ENCODE peak calls at places on chromosomes 3 and 15, in six cellular contexts. Y, X, O, C, A and G are unnamed samples.

GRCh38 chr15:35912196-35912595 is 366.2 kb upstream of the DPH6 start:
- DNase-seq in X (peak; percentile 45), C (no peak), Y (no peak), A (no peak), O (no peak), G (no peak)

GRCh38 chr15:52329980-52330379 is 34.4 kb upstream of the MYO5C start:
- DNase-seq in Y (no peak), X (peak; percentile 24), O (no peak), A (no peak), C (no peak), G (no peak)

GRCh38 chr3:46942481-46943236 is 33.9 kb downstream of the CCDC12 start:
- DNase-seq in C (no peak), A (no peak), Y (no peak), X (no peak), O (peak; percentile 54), G (no peak)

GRCh38 chr15:27490867-27491595 is 520.0 kb downstream of the GABRG3 start:
- DNase-seq in Y (no peak), C (no peak), A (no peak), O (no peak), X (no peak), G (no peak)

GRCh38 chr3:190566043-190566933 is 52.4 kb downstream of the IL1RAP start:
- DNase-seq in A (peak; percentile 38), Y (peak; percentile 86), C (peak; percentile 64), X (peak; percentile 100), O (peak; percentile 86), G (peak; percentile 73)

GRCh38 chr15:88604972-88605506 is 16.1 kb upstream of the AEN start:
- DNase-seq in X (no peak), Y (no peak), O (no peak), C (no peak), A (no peak), G (no peak)

GRCh38 chr3:14803101-14803980 is 15.4 kb upstream of the FGD5 start:
- DNase-seq in O (peak; percentile 71), X (peak; percentile 60), Y (peak; percentile 46), C (no peak), A (peak; percentile 29), G (peak; percentile 28)

GRCh38 chr3:105559856-105560255 is 193.1 kb downstream of the ALCAM start:
- DNase-seq in X (no peak), C (no peak), Y (no peak), O (no peak), A (no peak), G (no peak)

GRCh38 chr15:64000183-64000710 is 46.0 kb downstream of the DAPK2 start:
- DNase-seq in O (no peak), A (no peak), X (no peak), C (no peak), Y (no peak), G (no peak)

GRCh38 chr15:78461171-78461881 is 23.3 kb downstream of the IREB2 start:
- DNase-seq in C (no peak), O (no peak), Y (no peak), X (peak; percentile 17), A (no peak), G (no peak)

GRCh38 chr15:48435356-48435755 is 104.1 kb downstream of the DUT start:
- DNase-seq in O (no peak), C (no peak), Y (no peak), A (no peak), X (no peak), G (no peak)

GRCh38 chr3:8872291-8872690 is 91.0 kb downstream of the RAD18 start:
- DNase-seq in Y (no peak), A (no peak), X (no peak), O (no peak), C (no peak), G (no peak)

GRCh38 chr3:66620185-66620803 is 119.5 kb upstream of the LRIG1 start:
- DNase-seq in A (no peak), C (no peak), O (no peak), X (no peak), Y (no peak), G (no peak)

GRCh38 chr15:67843571-67844387 is 3.9 kb upstream of the RNU6-1 start:
- DNase-seq in A (peak; percentile 85), X (peak; percentile 88), C (no peak), O (no peak), Y (no peak), G (no peak)

DNA sequence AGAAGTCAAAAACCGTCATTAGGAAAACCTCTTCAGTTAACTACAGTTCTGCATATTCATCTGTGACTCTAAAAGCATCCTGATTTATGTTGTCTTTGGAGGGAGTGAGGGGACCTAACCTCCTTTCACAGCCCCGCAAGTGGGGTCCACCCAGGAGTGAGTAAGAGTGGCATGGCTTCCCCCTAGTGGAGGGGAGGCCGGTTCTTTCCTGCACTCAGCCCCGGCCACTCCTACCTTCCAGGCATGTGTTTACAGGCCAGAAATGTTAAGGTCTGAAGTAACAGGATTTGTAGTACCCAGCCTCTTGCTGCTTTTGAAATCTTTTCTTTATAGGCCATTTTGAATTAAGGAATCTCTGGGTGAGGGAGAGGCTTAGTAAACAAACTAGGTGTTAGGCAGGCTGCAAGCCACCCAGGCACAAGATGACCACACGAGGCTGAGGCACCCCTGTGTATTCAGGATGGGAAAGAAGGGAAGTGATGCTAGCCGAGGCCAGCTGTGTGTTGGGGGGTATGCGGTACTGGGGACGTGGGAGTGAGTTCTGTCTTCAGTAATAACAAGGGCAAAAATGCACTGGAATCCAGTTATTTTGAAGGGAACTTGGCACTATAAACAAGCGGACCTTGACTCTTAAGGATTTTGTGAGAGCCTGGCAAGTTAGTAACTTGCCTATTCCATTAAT is 50.5 kb downstream of the CTDSPL start:
- DNase-seq in X (no peak), Y (peak; percentile 67), O (no peak), C (no peak), A (peak; percentile 61), G (no peak)
- TF ChIP-seq CTCF in X (peak; percentile 6), Y (peak; percentile 21), O (peak; percentile 14), C (peak; percentile 18), A (no peak), G (peak; percentile 31)

GRCh38 chr3:134694946-134695543 is 44.2 kb upstream of the KY start:
- DNase-seq in O (no peak), C (no peak), A (no peak), X (no peak), Y (no peak), G (no peak)

GRCh38 chr3:134694445-134694844 is 43.6 kb upstream of the KY start:
- DNase-seq in C (no peak), A (no peak), Y (no peak), X (no peak), O (no peak), G (no peak)

GRCh38 chr3:134693226-134693625 is 42.4 kb upstream of the KY start:
- DNase-seq in A (no peak), X (no peak), O (no peak), Y (no peak), C (no peak), G (no peak)

GRCh38 chr3:134696155-134696554 is 45.3 kb upstream of the KY start:
- DNase-seq in C (no peak), A (no peak), Y (no peak), O (no peak), X (no peak), G (no peak)

DNA sequence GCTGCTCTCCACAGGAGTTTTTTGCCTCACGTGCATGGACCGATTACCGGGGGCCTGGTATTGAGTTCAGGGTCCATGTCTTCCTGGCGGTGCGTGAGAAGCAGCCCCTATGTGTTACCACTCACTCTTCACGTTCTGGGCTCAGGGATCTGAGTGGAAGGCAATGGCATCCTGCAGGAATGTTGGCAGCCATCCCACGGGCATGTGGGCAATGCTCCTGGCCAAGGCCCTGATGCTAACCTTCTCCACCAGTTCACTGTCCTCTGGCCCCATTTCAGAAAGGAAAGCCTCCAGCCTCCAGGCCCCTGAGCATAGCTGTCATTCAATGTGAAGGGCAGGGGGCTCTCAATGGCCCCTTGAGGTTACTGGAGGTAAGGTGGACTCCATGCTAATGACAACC is 43.0 kb upstream of the KY start:
- DNase-seq in Y (no peak), A (no peak), C (no peak), O (no peak), X (no peak), G (peak; percentile 80)
- H3K27me3 ChIP-seq in Y (no peaks in the 10 kb centered on the region), A (no peaks in the 10 kb centered on the region), C (peaks cover 20% of the 10 kb centered on the region), O (no peaks in the 10 kb centered on the region), X (peaks cover 24% of the 10 kb centered on the region), G (no peaks in the 10 kb centered on the region)

GRCh38 chr3:12313519-12313918 is 24.6 kb downstream of the PPARG start:
- DNase-seq in O (no peak), Y (no peak), X (no peak), A (no peak), C (no peak), G (no peak)
- TF ChIP-seq CTCF in O (no peak), Y (no peak), X (peak; percentile 2), A (no peak), C (peak; percentile 34), G (no peak)

DNA sequence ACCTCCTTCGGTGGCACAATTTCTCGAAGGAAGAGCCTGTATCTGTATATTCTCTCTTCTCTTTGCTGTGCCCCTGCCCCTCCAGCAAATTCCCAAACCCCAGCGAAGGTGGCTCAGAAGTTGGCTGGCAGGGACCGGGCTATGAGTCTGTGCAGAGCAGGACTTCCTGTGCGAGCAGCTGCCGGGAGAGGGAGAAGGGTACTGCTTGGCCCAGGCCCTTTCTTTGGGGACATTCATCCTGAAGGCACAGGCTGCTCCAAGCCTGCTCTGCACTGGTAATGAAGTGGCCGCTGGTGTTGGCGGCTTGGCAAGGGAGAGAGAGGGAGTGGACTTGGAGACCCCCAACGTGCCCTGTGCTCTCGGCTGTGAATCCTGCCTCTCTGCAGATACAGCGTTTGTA is 1.5 kb downstream of the SLC6A11 start:
- DNase-seq in C (no peak), Y (no peak), X (no peak), A (no peak), O (no peak), G (no peak)
- H3K27me3 ChIP-seq in C (peaks cover 4% of the 10 kb centered on the region), Y (peaks cover 39% of the 10 kb centered on the region), X (peaks cover 74% of the 10 kb centered on the region), A (no peaks in the 10 kb centered on the region), O (no peaks in the 10 kb centered on the region), G (peaks cover 86% of the 10 kb centered on the region)

GRCh38 chr3:4722103-4722502 is 229.0 kb downstream of the ITPR1 start:
- DNase-seq in X (peak; percentile 76), C (no peak), Y (peak; percentile 65), O (no peak), A (no peak), G (no peak)
- TF ChIP-seq CTCF in X (peak; percentile 45), C (peak; percentile 70), Y (peak; percentile 51), O (peak; percentile 42), A (no peak), G (peak; percentile 61)

GRCh38 chr15:73353734-73354133 is 15.0 kb downstream of the HCN4 start:
- DNase-seq in C (no peak), A (no peak), X (no peak), O (no peak), Y (no peak), G (no peak)

GRCh38 chr15:73357999-73358665 is 10.6 kb downstream of the HCN4 start:
- DNase-seq in X (no peak), O (no peak), Y (no peak), C (no peak), A (no peak), G (no peak)

GRCh38 chr15:73359653-73360052 is 9.1 kb downstream of the HCN4 start:
- DNase-seq in Y (no peak), C (no peak), A (no peak), O (no peak), X (no peak), G (no peak)

GRCh38 chr15:73352082-73352481 is 16.7 kb downstream of the HCN4 start:
- DNase-seq in Y (no peak), X (no peak), O (no peak), A (no peak), C (no peak), G (peak; percentile 67)

GRCh38 chr15:73355866-73356265 is 12.9 kb downstream of the HCN4 start:
- DNase-seq in A (no peak), C (no peak), Y (no peak), O (no peak), X (no peak), G (no peak)
- H3K27me3 ChIP-seq in A (no peaks in the 10 kb centered on the region), C (peaks cover 2% of the 10 kb centered on the region), Y (peaks cover 4% of the 10 kb centered on the region), O (no peaks in the 10 kb centered on the region), X (no peaks in the 10 kb centered on the region), G (peaks cover 16% of the 10 kb centered on the region)

GRCh38 chr15:28913171-28913765 is 27.5 kb downstream of the APBA2 start:
- DNase-seq in A (no peak), Y (peak; percentile 48), C (no peak), O (peak; percentile 74), X (peak; percentile 9), G (no peak)
- TF ChIP-seq CTCF in A (no peak), Y (no peak), C (no peak), O (no peak), X (peak; percentile 18), G (peak; percentile 16)